ENCODE peak calls at places on chromosomes 5 and 9, in eight cellular contexts. B is NB4; N is hypothalamus; J is GM10248; X is stimulated activated naive CD8-positive, alpha-beta T cell treated with anti-CD3 and anti-CD28 coated beads, Interleukin-15, Interleukin-2, amounts not matched to agents 100 U/mL and 50 U/mL, for 24 hours; U is RPMI7951; Q is KG1; O is stimulated activated CD8-positive, alpha-beta memory T cell treated with anti-CD3 and anti-CD28 coated beads, Interleukin-2, amount 100 ng/mL, for 1 hour. D is an unnamed sample.
A peak's percentile ranks its signal among the peaks of the same experiment; 100 is the strongest.

GRCh38 chr9:119375892-119376291 is 6.7 kb upstream of the BRINP1 start:
- DNase-seq in B (peak; percentile 50), N (no peak), J (no peak), X (no peak), U (no peak), Q (peak; percentile 0), O (no peak), D (no peak)

GRCh38 chr5:86175224-86175623 is 442.5 kb upstream of the COX7C start:
- DNase-seq in B (no peak), N (no peak), J (no peak), X (no peak), U (no peak), Q (no peak), O (no peak), D (no peak)

GRCh38 chr5:44875661-44876250 is 67.0 kb downstream of the MRPS30 start:
- DNase-seq in B (peak; percentile 15), N (no peak), J (peak; percentile 57), X (no peak), U (peak; percentile 89), Q (no peak), O (no peak), D (no peak)

GRCh38 chr5:157708866-157709265 is 22.4 kb upstream of the THG1L start:
- DNase-seq in B (no peak), N (no peak), J (no peak), X (no peak), U (peak; percentile 50), Q (no peak), O (no peak), D (no peak)

GRCh38 chr5:131525805-131526204 is 109.2 kb downstream of the RAPGEF6 start:
- DNase-seq in B (peak; percentile 63), N (no peak), J (no peak), X (no peak), U (no peak), Q (no peak), O (no peak), D (no peak)

GRCh38 chr9:135340143-135340655 is 139.4 kb upstream of the PPP1R26 start:
- DNase-seq in B (no peak), N (no peak), J (no peak), X (no peak), U (no peak), Q (no peak), O (no peak), D (no peak)

GRCh38 chr9:21856301-21857094 is 54.1 kb downstream of the MTAP start:
- DNase-seq in B (no peak), N (no peak), J (no peak), X (no peak), U (peak; percentile 71), Q (no peak), O (no peak), D (no peak)

GRCh38 chr9:81128701-81129100 is 560.6 kb downstream of the TLE1 start:
- DNase-seq in B (no peak), N (no peak), J (no peak), X (no peak), U (no peak), Q (no peak), O (no peak), D (no peak)

GRCh38 chr9:130239741-130240241 is 25.8 kb upstream of the HMCN2 start:
- DNase-seq in B (no peak), N (no peak), J (peak; percentile 60), X (peak; percentile 66), U (peak; percentile 72), Q (no peak), O (no peak), D (peak; percentile 57)

GRCh38 chr9:764105-764524 is 77.4 kb upstream of the DMRT1 start:
- DNase-seq in B (peak; percentile 100), N (peak; percentile 25), J (peak; percentile 42), X (peak; percentile 40), U (peak; percentile 89), Q (peak; percentile 30), O (no peak), D (no peak)

GRCh38 chr5:19608434-19608833 is 379.6 kb downstream of the CDH18 start:
- DNase-seq in B (peak; percentile 19), N (no peak), J (no peak), X (no peak), U (peak; percentile 16), Q (no peak), O (no peak), D (no peak)

GRCh38 chr9:131289301-131290038 is at the start of gene PLPP7:
- DNase-seq in B (no peak), N (peak; percentile 82), J (peak; percentile 62), X (no peak), U (peak; percentile 78), Q (no peak), O (no peak), D (no peak)

GRCh38 chr5:52491071-52491828 is 296.5 kb upstream of the ITGA1 start:
- DNase-seq in B (no peak), N (no peak), J (no peak), X (no peak), U (no peak), Q (no peak), O (no peak), D (no peak)

GRCh38 chr5:150441813-150442698 is 7.5 kb downstream of the RPS14 start:
- DNase-seq in B (no peak), N (no peak), J (no peak), X (no peak), U (no peak), Q (no peak), O (no peak), D (no peak)

GRCh38 chr9:128078504-128079434 is 10.7 kb downstream of the SLC25A25 start:
- DNase-seq in B (no peak), N (no peak), J (no peak), X (no peak), U (peak; percentile 63), Q (no peak), O (no peak), D (no peak)

GRCh38 chr9:101705135-101705661 is 33.2 kb downstream of the GRIN3A start:
- DNase-seq in B (no peak), N (no peak), J (no peak), X (peak; percentile 36), U (peak; percentile 7), Q (no peak), O (no peak), D (no peak)

GRCh38 chr5:68740204-68740910 is 353.5 kb upstream of the SLC30A5 start:
- DNase-seq in B (peak; percentile 11), N (no peak), J (peak; percentile 31), X (no peak), U (no peak), Q (no peak), O (no peak), D (peak; percentile 35)

GRCh38 chr5:149881069-149881622 is 63.4 kb downstream of the PDE6A start:
- DNase-seq in B (no peak), N (no peak), J (no peak), X (no peak), U (no peak), Q (no peak), O (no peak), D (no peak)

GRCh38 chr5:125719681-125720676 is 703.2 kb upstream of the GRAMD2B start:
- DNase-seq in B (no peak), N (no peak), J (no peak), X (no peak), U (peak; percentile 56), Q (no peak), O (no peak), D (no peak)

GRCh38 chr5:142726188-142726731 is 40.4 kb upstream of the FGF1 start:
- DNase-seq in B (peak; percentile 76), N (no peak), J (no peak), X (no peak), U (peak; percentile 81), Q (no peak), O (no peak), D (no peak)

GRCh38 chr5:42927730-42928129 is 112.4 kb downstream of the ANXA2R start:
- DNase-seq in B (no peak), N (no peak), J (no peak), X (no peak), U (no peak), Q (no peak), O (no peak), D (no peak)

GRCh38 chr5:71662381-71662780 is 56.7 kb upstream of the CARTPT start:
- DNase-seq in B (no peak), N (no peak), J (no peak), X (no peak), U (no peak), Q (no peak), O (no peak), D (no peak)

GRCh38 chr9:21779397-21779796 is 23.0 kb upstream of the MTAP start:
- DNase-seq in B (no peak), N (no peak), J (no peak), X (no peak), U (no peak), Q (no peak), O (no peak), D (no peak)

GRCh38 chr5:54324651-54325271 is 14.4 kb upstream of the ARL15 start:
- DNase-seq in B (no peak), N (no peak), J (no peak), X (no peak), U (no peak), Q (no peak), O (no peak), D (no peak)

GRCh38 chr9:125103770-125104169 is 39.6 kb downstream of the SCAI start:
- DNase-seq in B (no peak), N (no peak), J (no peak), X (no peak), U (no peak), Q (no peak), O (no peak), D (no peak)

GRCh38 chr9:3497406-3497805 is 28.4 kb downstream of the RFX3 start:
- DNase-seq in B (no peak), N (no peak), J (no peak), X (no peak), U (no peak), Q (no peak), O (no peak), D (no peak)

GRCh38 chr5:38985909-38986452 is 88.2 kb downstream of the RICTOR start:
- DNase-seq in B (no peak), N (no peak), J (no peak), X (no peak), U (no peak), Q (no peak), O (no peak), D (no peak)

GRCh38 chr9:116897181-116897580 is 210.1 kb downstream of the TRIM32 start:
- DNase-seq in B (no peak), N (no peak), J (no peak), X (no peak), U (no peak), Q (no peak), O (no peak), D (no peak)

D was measured in naive B cell.